ENCODE peak calls at places on chromosomes 13 and 19, in seven cellular contexts. Z is stimulated activated naive B cell treated with anti-CD40 and anti-IgM and Interleukin-4, amounts not matched to agents 10 μg/mL and 1 μg/mL and 100 μg/mL, for 72 hours; B is stimulated activated CD8-positive, alpha-beta memory T cell treated with anti-CD3 and anti-CD28 coated beads, Interleukin-15, amount 100 ng/mL, for 24 hours; L is kidney tubule cell; C is activated T-helper 1 cell treated with anti-CD3 and anti-CD28 coated beads, Interleukin-12 subunit alpha, Interleukin-12 subunit beta, Interleukin-2, Interleukin-4 antibody, amounts not matched to agents 30 ng/mL and 10 ng/mL and 1 ng/mL, durations not matched to agents 14 hours and 24 hours and 36 hours; V is HT1080; G is activated B cell treated with CpG ODN at 0.5 μM for 24 hours. Y is an unnamed sample.

GRCh38 chr13:64164435-64164834 is 2748.8 kb upstream of the PCDH20 start:
- DNase-seq in B (no peak), G (no peak), Z (no peak), V (no peak), C (no peak), L (no peak), Y (no peak)

GRCh38 chr19:49936549-49936948 is 7.2 kb upstream of the NUP62 start:
- DNase-seq in G (no peak), C (no peak), V (no peak), L (no peak), Z (no peak), B (no peak), Y (no peak)

GRCh38 chr19:1130801-1131717 is 27.3 kb downstream of the GPX4 start:
- DNase-seq in L (no peak), G (peak), V (no peak), B (no peak), C (peak), Z (no peak), Y (no peak)

GRCh38 chr19:44816301-44816700 is 7.4 kb downstream of the BCAM start:
- DNase-seq in L (no peak), C (no peak), G (no peak), Z (no peak), V (no peak), B (no peak), Y (no peak)

GRCh38 chr19:10491472-10492047 is 11.6 kb downstream of the KEAP1 start:
- DNase-seq in C (no peak), L (no peak), B (no peak), Z (no peak), G (no peak), V (no peak), Y (no peak)

GRCh38 chr19:42066075-42066754 is 3.8 kb downstream of the GRIK5 start:
- DNase-seq in V (peak), G (no peak), B (no peak), Z (no peak), C (no peak), L (peak), Y (no peak)

GRCh38 chr13:112819111-112819510 is 129.3 kb downstream of the ATP11A start:
- DNase-seq in G (no peak), V (no peak), Z (no peak), L (no peak), B (no peak), C (no peak), Y (no peak)

GRCh38 chr13:40189885-40190655 is 476.4 kb downstream of the FOXO1 start:
- DNase-seq in V (no peak), L (no peak), B (no peak), C (no peak), Z (no peak), G (no peak), Y (peak)

GRCh38 chr13:98483636-98484288 is 93.1 kb downstream of the STK24 start:
- DNase-seq in C (no peak), Z (no peak), G (no peak), B (no peak), V (no peak), L (no peak), Y (no peak)

GRCh38 chr19:11059511-11060358 is 29.5 kb upstream of the LDLR start:
- DNase-seq in Z (no peak), G (no peak), L (no peak), V (no peak), B (no peak), C (no peak), Y (no peak)

GRCh38 chr13:49495783-49496762 is at the start of gene PHF11:
- DNase-seq in V (peak), L (peak), B (peak), G (peak), C (peak), Z (peak), Y (peak)

GRCh38 chr13:51420681-51421476 is 32.0 kb downstream of the INTS6 start:
- DNase-seq in Z (no peak), B (no peak), V (no peak), L (no peak), G (no peak), C (peak), Y (no peak)

GRCh38 chr13:48644951-48645350 is 8.8 kb upstream of the CYSLTR2 start:
- DNase-seq in L (no peak), G (no peak), V (no peak), Z (no peak), C (no peak), B (no peak), Y (no peak)

GRCh38 chr19:16180611-16181010 is 4.6 kb upstream of the FAM32A start:
- DNase-seq in L (peak), Z (no peak), B (no peak), V (peak), C (no peak), G (no peak), Y (no peak)

GRCh38 chr13:94343243-94343585 is 136.3 kb downstream of the DCT start:
- DNase-seq in B (no peak), L (no peak), C (no peak), G (no peak), V (no peak), Z (no peak), Y (no peak)

GRCh38 chr19:8576273-8576993 is 809 bp downstream of the MYO1F start:
- DNase-seq in C (no peak), V (no peak), Z (no peak), L (no peak), G (no peak), B (no peak), Y (no peak)

GRCh38 chr13:50617134-50617721 is 226.3 kb downstream of the DLEU7 start:
- DNase-seq in L (peak), B (no peak), Z (no peak), V (peak), C (no peak), G (no peak), Y (no peak)

GRCh38 chr13:45372189-45373115 is 31.5 kb upstream of the TPT1 start:
- DNase-seq in C (no peak), G (no peak), Z (no peak), B (no peak), L (no peak), V (no peak), Y (no peak)

GRCh38 chr13:80341771-80342271 is 895 bp upstream of the SPRY2 start:
- DNase-seq in Z (no peak), G (no peak), C (no peak), V (peak), L (peak), B (no peak), Y (peak)